ENCODE peak calls at places on chromosomes 2 and 18, in five cellular contexts. One of them, this sample, is unnamed. For H3K36me3, the result is how much of the 10 kb centered on the place peaks cover.

GRCh38 chr2:24539258-24539657 is 48.2 kb downstream of the NCOA1 start:
- DNase-seq in left lung: no peak
- DNase-seq in lower lobe of right lung: no peak
- DNase-seq in GM23248: no peak
- DNase-seq in naive thymus-derived CD4-positive, alpha-beta T cell: no peak
- DNase-seq in this sample: no peak

GRCh38 chr18:22667616-22668422 is 250.1 kb upstream of the CTAGE1 start:
- DNase-seq in left lung: no peak
- DNase-seq in lower lobe of right lung: no peak
- DNase-seq in GM23248: peak
- DNase-seq in naive thymus-derived CD4-positive, alpha-beta T cell: no peak
- DNase-seq in this sample: no peak

GRCh38 chr18:27014841-27015240 is 149.3 kb upstream of the AQP4 start:
- DNase-seq in left lung: no peak
- DNase-seq in lower lobe of right lung: no peak
- DNase-seq in GM23248: no peak
- DNase-seq in naive thymus-derived CD4-positive, alpha-beta T cell: no peak
- DNase-seq in this sample: no peak

GRCh38 chr2:101114815-101115214 is 36.4 kb downstream of the TBC1D8 start:
- DNase-seq in left lung: no peak
- DNase-seq in lower lobe of right lung: peak
- DNase-seq in GM23248: no peak
- DNase-seq in naive thymus-derived CD4-positive, alpha-beta T cell: no peak
- DNase-seq in this sample: no peak

GRCh38 chr18:45282101-45282812 is 333.0 kb upstream of the SLC14A2 start:
- DNase-seq in left lung: no peak
- DNase-seq in lower lobe of right lung: no peak
- DNase-seq in GM23248: peak
- DNase-seq in naive thymus-derived CD4-positive, alpha-beta T cell: no peak
- DNase-seq in this sample: no peak

GRCh38 chr2:44360749-44361329 is 455 bp downstream of the PREPL start:
- DNase-seq in left lung: no peak
- DNase-seq in lower lobe of right lung: no peak
- DNase-seq in GM23248: peak
- DNase-seq in naive thymus-derived CD4-positive, alpha-beta T cell: no peak
- DNase-seq in this sample: no peak

GRCh38 chr18:64288446-64288845 is 139.6 kb upstream of the LINC00305 start:
- DNase-seq in left lung: no peak
- DNase-seq in lower lobe of right lung: no peak
- DNase-seq in GM23248: no peak
- DNase-seq in naive thymus-derived CD4-positive, alpha-beta T cell: no peak
- DNase-seq in this sample: no peak

GRCh38 chr2:164841719-164842623 is at the start of gene COBLL1:
- DNase-seq in left lung: peak
- DNase-seq in lower lobe of right lung: peak
- DNase-seq in GM23248: peak
- DNase-seq in naive thymus-derived CD4-positive, alpha-beta T cell: no peak
- DNase-seq in this sample: peak

GRCh38 chr2:235127909-235128308 is 176.1 kb downstream of the SH3BP4 start:
- DNase-seq in left lung: no peak
- DNase-seq in lower lobe of right lung: no peak
- DNase-seq in GM23248: no peak
- DNase-seq in naive thymus-derived CD4-positive, alpha-beta T cell: no peak
- DNase-seq in this sample: no peak

GRCh38 chr2:174263989-174264388 is 15.7 kb upstream of the OLA1 start:
- DNase-seq in left lung: no peak
- DNase-seq in lower lobe of right lung: no peak
- DNase-seq in GM23248: peak
- DNase-seq in naive thymus-derived CD4-positive, alpha-beta T cell: no peak
- DNase-seq in this sample: peak

GRCh38 chr18:24801011-24801410 is 340.6 kb downstream of the HRH4 start:
- DNase-seq in left lung: no peak
- DNase-seq in lower lobe of right lung: no peak
- DNase-seq in GM23248: peak
- DNase-seq in naive thymus-derived CD4-positive, alpha-beta T cell: no peak
- DNase-seq in this sample: no peak

GRCh38 chr2:240640939-240641338 is 15.7 kb downstream of the GPR35 start:
- DNase-seq in left lung: peak
- DNase-seq in lower lobe of right lung: no peak
- DNase-seq in GM23248: peak
- DNase-seq in naive thymus-derived CD4-positive, alpha-beta T cell: no peak
- DNase-seq in this sample: no peak

GRCh38 chr2:191202881-191203397 is 42.3 kb upstream of the MYO1B start:
- DNase-seq in left lung: no peak
- DNase-seq in lower lobe of right lung: no peak
- DNase-seq in GM23248: peak
- DNase-seq in naive thymus-derived CD4-positive, alpha-beta T cell: no peak
- DNase-seq in this sample: no peak

GRCh38 chr18:33699372-33699771 is 121.4 kb downstream of the ASXL3 start:
- DNase-seq in left lung: no peak
- DNase-seq in lower lobe of right lung: no peak
- DNase-seq in GM23248: no peak
- DNase-seq in naive thymus-derived CD4-positive, alpha-beta T cell: no peak
- DNase-seq in this sample: no peak

GRCh38 chr18:31510319-31510718 is 12.3 kb downstream of the DSG2 start:
- DNase-seq in left lung: no peak
- DNase-seq in lower lobe of right lung: no peak
- DNase-seq in GM23248: no peak
- DNase-seq in naive thymus-derived CD4-positive, alpha-beta T cell: no peak
- DNase-seq in this sample: no peak

GRCh38 chr2:119856469-119856901 is 96.8 kb downstream of the PTPN4 start:
- DNase-seq in left lung: no peak
- DNase-seq in lower lobe of right lung: no peak
- DNase-seq in GM23248: no peak
- DNase-seq in naive thymus-derived CD4-positive, alpha-beta T cell: no peak
- DNase-seq in this sample: no peak

GRCh38 chr2:96895709-96896651 is 26.1 kb upstream of the SEMA4C start:
- DNase-seq in left lung: no peak
- DNase-seq in lower lobe of right lung: no peak
- DNase-seq in GM23248: no peak
- DNase-seq in naive thymus-derived CD4-positive, alpha-beta T cell: no peak
- DNase-seq in this sample: no peak

GRCh38 chr2:47401789-47402554 is 984 bp upstream of the MSH2 start:
- DNase-seq in left lung: no peak
- DNase-seq in lower lobe of right lung: no peak
- DNase-seq in GM23248: peak
- DNase-seq in naive thymus-derived CD4-positive, alpha-beta T cell: no peak
- DNase-seq in this sample: no peak

GRCh38 chr18:48545690-48546365 is 7.0 kb downstream of the CTIF start:
- DNase-seq in left lung: peak
- DNase-seq in lower lobe of right lung: peak
- DNase-seq in GM23248: peak
- DNase-seq in naive thymus-derived CD4-positive, alpha-beta T cell: no peak
- DNase-seq in this sample: no peak

GRCh38 chr18:79848579-79849327 is 51.0 kb downstream of the KCNG2 start:
- DNase-seq in left lung: peak
- DNase-seq in lower lobe of right lung: no peak
- DNase-seq in GM23248: no peak
- DNase-seq in naive thymus-derived CD4-positive, alpha-beta T cell: no peak
- DNase-seq in this sample: no peak

GRCh38 chr2:240253583-240254145 is 113.2 kb upstream of the OTOS start:
- DNase-seq in left lung: peak
- DNase-seq in lower lobe of right lung: no peak
- DNase-seq in GM23248: no peak
- DNase-seq in naive thymus-derived CD4-positive, alpha-beta T cell: no peak
- DNase-seq in this sample: no peak

GRCh38 chr18:53606792-53607191 is 617.7 kb downstream of the MBD2 start:
- DNase-seq in left lung: no peak
- DNase-seq in lower lobe of right lung: no peak
- DNase-seq in GM23248: no peak
- DNase-seq in naive thymus-derived CD4-positive, alpha-beta T cell: no peak
- DNase-seq in this sample: no peak

GRCh38 chr2:173048901-173049661 is 26.6 kb upstream of the MAP3K20 start:
- DNase-seq in left lung: no peak
- DNase-seq in lower lobe of right lung: no peak
- DNase-seq in GM23248: peak
- DNase-seq in naive thymus-derived CD4-positive, alpha-beta T cell: no peak
- DNase-seq in this sample: peak

GRCh38 chr2:159908623-159909022 is 110.6 kb upstream of the CD302 start:
- DNase-seq in left lung: no peak
- DNase-seq in lower lobe of right lung: no peak
- DNase-seq in GM23248: no peak
- DNase-seq in naive thymus-derived CD4-positive, alpha-beta T cell: no peak
- DNase-seq in this sample: no peak

GRCh38 chr2:53087282-53087882 is 680.2 kb upstream of the CHAC2 start:
- DNase-seq in left lung: no peak
- DNase-seq in lower lobe of right lung: no peak
- DNase-seq in GM23248: peak
- DNase-seq in naive thymus-derived CD4-positive, alpha-beta T cell: no peak
- DNase-seq in this sample: no peak

DNA sequence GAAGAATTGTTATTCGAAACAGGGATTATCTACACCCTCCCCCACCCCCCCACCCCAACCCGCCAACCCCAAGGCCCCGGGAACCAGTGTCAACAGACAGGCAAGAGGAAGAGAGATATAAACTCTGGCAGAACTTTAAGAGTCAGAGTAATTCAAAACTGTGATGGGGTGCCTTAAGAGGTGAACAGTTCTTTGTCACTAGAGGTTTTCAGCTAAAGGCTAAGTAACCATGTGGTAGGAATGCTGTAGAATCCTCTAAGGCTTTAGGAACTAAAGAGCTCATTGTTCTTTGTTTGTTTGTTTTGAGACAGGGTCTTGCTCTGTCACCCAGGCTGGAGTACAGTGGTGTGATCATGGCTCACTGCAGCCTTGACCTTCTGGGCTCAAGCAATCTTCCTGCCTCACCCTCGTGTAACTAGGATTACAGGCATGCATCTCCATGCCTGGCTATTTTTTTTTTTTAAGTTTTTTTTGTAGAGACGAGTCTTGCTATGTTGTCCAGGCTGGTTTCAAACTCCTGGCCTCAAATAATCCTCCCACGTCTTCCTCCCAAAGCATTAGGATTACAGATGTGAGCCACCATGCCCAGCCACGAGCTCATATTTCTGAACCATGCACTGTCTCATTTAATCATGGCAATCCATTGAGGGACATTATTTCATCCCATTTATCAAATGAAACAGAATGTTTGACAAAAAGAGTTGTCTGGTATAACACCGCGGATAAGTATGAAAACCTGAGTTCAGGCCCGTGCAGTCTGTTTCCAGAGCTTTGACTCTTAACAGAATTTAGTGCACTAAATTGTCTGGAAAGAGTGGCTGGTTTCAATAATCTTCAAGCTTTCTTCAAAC is 20.8 kb upstream of the TMEM17 start:
- DNase-seq in left lung: no peak
- DNase-seq in lower lobe of right lung: no peak
- DNase-seq in GM23248: no peak
- DNase-seq in naive thymus-derived CD4-positive, alpha-beta T cell: no peak
- DNase-seq in this sample: no peak
- H3K36me3 ChIP-seq in left lung: under half
- H3K36me3 ChIP-seq in lower lobe of right lung: under half
- H3K36me3 ChIP-seq in GM23248: under half
- H3K36me3 ChIP-seq in naive thymus-derived CD4-positive, alpha-beta T cell: under half
- H3K36me3 ChIP-seq in this sample: under half

GRCh38 chr18:10557085-10557677 is 31.4 kb downstream of the NAPG start:
- DNase-seq in left lung: no peak
- DNase-seq in lower lobe of right lung: no peak
- DNase-seq in GM23248: no peak
- DNase-seq in naive thymus-derived CD4-positive, alpha-beta T cell: no peak
- DNase-seq in this sample: no peak
- H3K36me3 ChIP-seq in left lung: half or more
- H3K36me3 ChIP-seq in lower lobe of right lung: half or more
- H3K36me3 ChIP-seq in GM23248: under half
- H3K36me3 ChIP-seq in naive thymus-derived CD4-positive, alpha-beta T cell: under half
- H3K36me3 ChIP-seq in this sample: under half

DNA sequence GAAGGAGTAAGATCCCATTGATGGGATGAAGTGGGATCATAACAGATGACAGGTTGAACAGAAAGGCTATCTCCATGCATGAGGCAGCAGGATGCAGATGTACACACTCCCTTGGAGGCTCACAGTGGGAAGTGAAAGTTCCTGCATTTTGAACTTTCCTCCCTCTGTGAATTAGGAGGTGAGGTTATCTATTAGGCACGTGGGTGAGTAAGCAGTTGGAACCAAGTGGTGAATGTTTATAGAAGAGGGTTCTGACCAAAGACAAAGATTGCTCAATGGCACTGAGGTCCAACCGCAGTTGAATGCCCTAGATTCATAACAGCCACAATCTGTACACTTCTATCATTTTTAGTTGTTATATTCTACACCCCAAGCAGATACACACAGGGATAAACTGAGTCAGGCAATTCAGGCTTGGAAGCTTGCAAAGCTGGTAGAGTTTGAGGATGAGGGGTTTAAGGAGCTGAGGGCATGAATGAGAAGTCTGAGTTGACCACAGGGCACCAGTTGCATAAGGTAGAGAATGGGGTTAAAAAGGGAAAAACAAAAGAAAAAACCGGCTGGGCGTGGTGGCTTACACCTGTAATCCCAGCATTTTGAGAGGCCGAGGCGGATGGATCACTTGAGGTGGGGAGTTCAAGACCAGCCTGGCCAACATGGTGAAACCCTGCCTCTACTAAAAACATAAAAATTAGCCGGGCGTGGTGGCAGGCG is 7.1 kb upstream of the KCMF1 start:
- DNase-seq in left lung: no peak
- DNase-seq in lower lobe of right lung: no peak
- DNase-seq in GM23248: peak
- DNase-seq in naive thymus-derived CD4-positive, alpha-beta T cell: no peak
- DNase-seq in this sample: no peak
- H3K36me3 ChIP-seq in left lung: under half
- H3K36me3 ChIP-seq in lower lobe of right lung: under half
- H3K36me3 ChIP-seq in GM23248: under half
- H3K36me3 ChIP-seq in naive thymus-derived CD4-positive, alpha-beta T cell: under half
- H3K36me3 ChIP-seq in this sample: half or more

GRCh38 chr2:36520431-36520830 is 77.5 kb downstream of the FEZ2 start:
- DNase-seq in left lung: no peak
- DNase-seq in lower lobe of right lung: no peak
- DNase-seq in GM23248: no peak
- DNase-seq in naive thymus-derived CD4-positive, alpha-beta T cell: no peak
- DNase-seq in this sample: no peak
- H3K36me3 ChIP-seq in left lung: half or more
- H3K36me3 ChIP-seq in lower lobe of right lung: half or more
- H3K36me3 ChIP-seq in GM23248: half or more
- H3K36me3 ChIP-seq in naive thymus-derived CD4-positive, alpha-beta T cell: under half
- H3K36me3 ChIP-seq in this sample: half or more

DNA sequence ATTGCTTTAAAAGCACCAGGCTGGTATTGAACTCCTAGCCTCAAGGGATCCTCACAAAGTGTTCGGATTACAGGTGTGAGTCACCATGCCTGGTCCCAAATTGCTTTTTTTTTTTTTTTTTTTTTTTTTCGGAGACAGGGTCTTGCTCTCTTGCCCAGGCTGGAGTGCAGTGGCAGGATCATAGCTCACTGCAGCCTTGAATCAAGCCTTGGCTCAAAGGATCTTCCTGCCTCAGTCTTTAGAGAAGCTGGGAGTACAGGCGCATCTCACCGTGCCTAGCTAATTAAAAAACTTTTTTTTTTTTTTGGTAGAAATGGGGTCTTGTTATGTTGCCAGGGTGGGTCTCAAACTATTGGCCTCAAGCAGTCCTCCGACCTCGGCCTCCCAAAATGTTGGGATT is 12.8 kb downstream of the MTA3 start:
- DNase-seq in left lung: no peak
- DNase-seq in lower lobe of right lung: no peak
- DNase-seq in GM23248: no peak
- DNase-seq in naive thymus-derived CD4-positive, alpha-beta T cell: no peak
- DNase-seq in this sample: no peak
- H3K36me3 ChIP-seq in left lung: under half
- H3K36me3 ChIP-seq in lower lobe of right lung: under half
- H3K36me3 ChIP-seq in GM23248: under half
- H3K36me3 ChIP-seq in naive thymus-derived CD4-positive, alpha-beta T cell: under half
- H3K36me3 ChIP-seq in this sample: under half